ENCODE peak calls at places on chromosome 19, in four cellular contexts. V is A549, R is SK-N-SH, T is GM12878. W is an unnamed sample.

GRCh38 chr19:46863818-46864629 is 3.2 kb downstream of the ARHGAP35 start:
- DNase-seq in V (no peak), T (no peak), R (peak; percentile 47), W (peak; percentile 61)

GRCh38 chr19:1767464-1767933 is 14.2 kb downstream of the ONECUT3 start:
- DNase-seq in T (no peak), V (peak; percentile 71), R (peak; percentile 96), W (no peak)

GRCh38 chr19:35345671-35346111 is 2.0 kb upstream of the FFAR1 start:
- DNase-seq in T (no peak), V (no peak), R (no peak), W (no peak)

GRCh38 chr19:49327878-49328544 is 3.0 kb upstream of the SLC6A16 start:
- DNase-seq in V (peak; percentile 56), T (no peak), R (no peak), W (peak; percentile 23)

GRCh38 chr19:10552596-10553053 is 8.9 kb downstream of the ATG4D start:
- DNase-seq in T (no peak), V (peak; percentile 48), R (peak; percentile 75), W (no peak)

GRCh38 chr19:10751109-10751972 is 33.5 kb downstream of the DNM2 start:
- DNase-seq in T (no peak), R (no peak), V (no peak), W (no peak)

GRCh38 chr19:51367565-51368365 is 1.0 kb downstream of the CLDND2 start:
- DNase-seq in V (peak; percentile 93), T (peak; percentile 96), R (peak; percentile 98), W (peak; percentile 98)

GRCh38 chr19:17075860-17076538 is 422 bp downstream of the MYO9B start:
- DNase-seq in V (peak; percentile 22), R (no peak), T (no peak), W (peak; percentile 33)

GRCh38 chr19:40232479-40232878 is 6.0 kb upstream of the CCNP start:
- DNase-seq in V (no peak), R (no peak), T (no peak), W (no peak)

GRCh38 chr19:1386945-1387683 is 3.4 kb downstream of the NDUFS7 start:
- DNase-seq in T (no peak), R (no peak), V (no peak), W (no peak)

GRCh38 chr19:51131780-51132680 is 7.3 kb downstream of the SIGLEC9 start:
- DNase-seq in R (peak; percentile 34), V (no peak), T (no peak), W (peak; percentile 38)

GRCh38 chr19:31214086-31214485 is 135.2 kb downstream of the TSHZ3 start:
- DNase-seq in T (no peak), R (peak; percentile 27), V (peak; percentile 80), W (peak; percentile 100)

GRCh38 chr19:18225702-18226468 is at the start of gene PDE4C:
- DNase-seq in R (peak; percentile 75), T (no peak), V (no peak), W (no peak)

GRCh38 chr19:49591731-49592485 is 926 bp downstream of the PRR12 start:
- DNase-seq in T (no peak), V (peak; percentile 84), R (peak; percentile 62), W (peak; percentile 26)

GRCh38 chr19:6319376-6319775 is 14.0 kb downstream of the ACER1 start:
- DNase-seq in R (no peak), T (no peak), V (no peak), W (no peak)

GRCh38 chr19:32924200-32924599 is 47.6 kb downstream of the CEP89 start:
- DNase-seq in T (no peak), V (no peak), R (no peak), W (peak; percentile 59)

GRCh38 chr19:14505488-14506239 is 9.7 kb upstream of the GIPC1 start:
- DNase-seq in R (peak; percentile 78), T (no peak), V (peak; percentile 68), W (peak; percentile 76)

GRCh38 chr19:3324405-3324856 is 42.0 kb upstream of the NFIC start:
- DNase-seq in T (no peak), V (no peak), R (peak; percentile 74), W (no peak)

DNA sequence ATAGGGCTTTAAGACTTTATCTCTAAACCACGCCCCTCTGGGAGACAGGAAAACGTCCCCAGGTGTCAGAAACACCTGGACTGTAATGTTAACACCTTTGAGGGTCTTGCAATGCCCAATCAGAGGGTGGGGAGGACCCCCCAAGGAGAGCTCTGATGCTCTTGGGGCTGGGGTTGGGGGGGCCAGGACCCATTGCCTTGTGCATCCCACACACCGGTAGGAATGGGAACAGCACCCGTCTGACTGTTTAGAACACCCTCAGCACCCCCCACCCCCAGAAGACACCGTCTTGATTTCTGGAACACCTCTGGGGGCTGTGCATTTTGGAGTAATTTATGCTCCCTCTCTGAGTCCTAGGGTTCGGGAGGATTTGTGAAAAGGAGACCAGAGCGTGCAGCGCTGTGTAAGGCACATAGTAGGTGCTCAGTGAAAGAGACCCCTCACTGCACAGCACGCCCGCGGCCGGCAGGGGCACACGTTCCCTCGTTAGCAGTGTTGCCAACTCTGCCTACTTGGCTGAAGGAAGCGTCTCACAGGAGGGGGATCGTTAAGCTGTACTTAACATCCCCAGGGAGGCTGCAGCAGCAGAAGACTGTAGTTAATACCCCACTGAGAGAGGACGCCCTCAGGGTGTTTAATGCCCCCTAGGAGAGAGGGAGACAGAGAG is 2.8 kb upstream of the ERFL start:
- DNase-seq in T (no peak), R (no peak), V (no peak), W (no peak)
- TF ChIP-seq RAD21 in T (no peak), R (no peak), V (no peak), W (no peak)

GRCh38 chr19:53824134-53824611 is at the start of gene NLRP12:
- DNase-seq in T (no peak), V (no peak), R (no peak), W (no peak)
- TF ChIP-seq RAD21 in T (no peak), V (no peak), R (no peak), W (no peak)

DNA sequence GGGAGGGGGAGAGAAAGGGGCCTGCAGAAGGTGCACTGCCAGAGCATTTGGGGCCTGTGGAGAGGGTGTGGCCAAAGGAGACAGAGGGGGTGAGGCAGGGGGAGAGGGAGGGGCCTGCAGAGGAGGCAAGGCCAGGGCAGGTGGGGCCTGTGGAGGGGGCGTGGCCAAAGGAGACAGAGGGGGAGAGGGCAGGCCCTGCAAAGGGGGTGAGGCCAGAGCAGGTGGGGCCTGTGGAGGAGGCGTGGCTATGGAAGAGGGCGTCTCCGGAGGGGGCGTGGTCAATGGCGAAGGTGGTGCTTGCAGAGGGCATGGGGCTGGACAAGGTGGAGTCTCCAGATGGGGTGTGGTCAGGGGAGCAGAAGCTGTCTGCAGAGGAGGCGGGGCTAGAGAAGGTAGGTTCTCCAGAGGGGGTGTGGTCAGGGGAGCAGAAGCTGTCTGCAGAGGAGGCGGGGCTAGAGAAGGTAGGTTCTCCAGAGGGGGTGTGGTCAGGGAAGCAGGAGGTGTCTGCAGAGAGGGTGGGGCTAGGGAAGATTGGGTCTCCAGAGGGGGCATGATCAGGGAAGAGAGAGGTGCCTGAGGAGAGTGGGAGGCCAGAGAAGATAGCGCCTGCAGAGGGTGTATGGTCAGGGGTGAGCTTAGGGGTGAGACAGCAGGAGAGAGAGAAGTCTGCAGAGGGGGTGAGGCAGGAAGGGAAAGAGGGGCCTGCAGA is 3.5 kb downstream of the PRR36 start:
- DNase-seq in T (no peak), R (peak; percentile 78), V (no peak), W (no peak)
- TF ChIP-seq RAD21 in T (no peak), R (no peak), V (no peak), W (no peak)

GRCh38 chr19:9130965-9131364 is 4.2 kb upstream of the OR7G3 start:
- DNase-seq in T (no peak), R (no peak), V (no peak), W (no peak)
- TF ChIP-seq RAD21 in T (no peak), R (no peak), V (no peak), W (no peak)

W was measured in IMR-90.